ENCODE peak calls at places on chromosomes 1 and 21, in eight cellular contexts. E is CD8-positive, alpha-beta memory T cell; V is AG04450; G is aorta; J is ovary; M is cardiac muscle cell; F is heart right ventricle; R is neuronal stem cell. H is an unnamed sample. For H3K27me3, the result is how much of the 10 kb centered on the place peaks cover.

GRCh38 chr1:221430133-221430960 is 311.5 kb downstream of the DUSP10 start:
- DNase-seq in F (no peak), G (no peak), M (no peak), J (no peak), E (no peak), V (no peak), R (no peak), H (no peak)

GRCh38 chr1:30751830-30752650 is 5.5 kb downstream of the LAPTM5 start:
- DNase-seq in J (no peak), M (no peak), E (no peak), V (no peak), G (no peak), F (no peak), R (no peak), H (no peak)

GRCh38 chr21:45570071-45570470 is 27.8 kb upstream of the SLC19A1 start:
- DNase-seq in G (no peak), R (no peak), F (no peak), M (no peak), J (no peak), V (no peak), E (no peak), H (no peak)

GRCh38 chr1:96233422-96233821 is 488.2 kb upstream of the PTBP2 start:
- DNase-seq in G (no peak), F (no peak), M (no peak), J (no peak), V (no peak), R (no peak), E (no peak), H (no peak)

GRCh38 chr1:29485096-29485925 is 249.0 kb downstream of the PTPRU start:
- DNase-seq in V (no peak), E (no peak), M (no peak), G (no peak), F (no peak), R (no peak), J (no peak), H (no peak)

GRCh38 chr1:199087081-199087614 is 448.3 kb downstream of the PTPRC start:
- DNase-seq in R (no peak), M (no peak), V (no peak), F (no peak), G (no peak), E (no peak), J (no peak), H (no peak)

GRCh38 chr1:116365353-116365780 is 7.7 kb upstream of the ATP1A1 start:
- DNase-seq in G (no peak), F (no peak), E (no peak), M (peak), R (no peak), V (no peak), J (no peak), H (no peak)

GRCh38 chr1:31861346-31861745 is 45.5 kb upstream of the SPOCD1 start:
- DNase-seq in V (no peak), E (no peak), M (no peak), G (no peak), R (no peak), J (no peak), F (no peak), H (no peak)

GRCh38 chr1:180175806-180176205 is 21.1 kb downstream of the QSOX1 start:
- DNase-seq in M (no peak), J (no peak), E (no peak), G (peak), F (peak), V (no peak), R (no peak), H (no peak)

GRCh38 chr1:3895279-3895950 is 4.7 kb downstream of the C1orf174 start:
- DNase-seq in M (no peak), F (no peak), R (no peak), J (no peak), E (peak), V (no peak), G (peak), H (no peak)

GRCh38 chr1:204074274-204075115 is 1.6 kb downstream of the SOX13 start:
- DNase-seq in V (no peak), M (peak), G (peak), E (no peak), J (peak), F (peak), R (peak), H (no peak)

GRCh38 chr1:6280761-6281451 is 20.0 kb upstream of the GPR153 start:
- DNase-seq in F (no peak), J (no peak), R (no peak), M (peak), V (no peak), G (no peak), E (no peak), H (no peak)

GRCh38 chr1:114153621-114154145 is at the start of gene SYT6:
- DNase-seq in R (no peak), E (no peak), M (no peak), F (no peak), J (no peak), V (no peak), G (no peak), H (no peak)
- H3K27me3 ChIP-seq in R (under half), E (under half), M (half or more), F (half or more), J (under half), V (half or more), G (under half), H (under half)

GRCh38 chr1:241679404-241679803 is 27.3 kb downstream of the WDR64 start:
- DNase-seq in M (no peak), R (no peak), E (no peak), J (no peak), F (no peak), G (no peak), V (no peak), H (no peak)

GRCh38 chr1:241677171-241677570 is 25.1 kb downstream of the WDR64 start:
- DNase-seq in G (no peak), E (no peak), F (no peak), V (no peak), R (no peak), M (no peak), J (no peak), H (no peak)

GRCh38 chr1:241675983-241676382 is 23.9 kb downstream of the WDR64 start:
- DNase-seq in M (no peak), R (no peak), V (no peak), E (no peak), G (no peak), F (no peak), J (no peak), H (no peak)

GRCh38 chr1:241672301-241672700 is 20.2 kb downstream of the WDR64 start:
- DNase-seq in M (no peak), R (no peak), J (no peak), F (no peak), E (no peak), G (no peak), V (no peak), H (no peak)

DNA sequence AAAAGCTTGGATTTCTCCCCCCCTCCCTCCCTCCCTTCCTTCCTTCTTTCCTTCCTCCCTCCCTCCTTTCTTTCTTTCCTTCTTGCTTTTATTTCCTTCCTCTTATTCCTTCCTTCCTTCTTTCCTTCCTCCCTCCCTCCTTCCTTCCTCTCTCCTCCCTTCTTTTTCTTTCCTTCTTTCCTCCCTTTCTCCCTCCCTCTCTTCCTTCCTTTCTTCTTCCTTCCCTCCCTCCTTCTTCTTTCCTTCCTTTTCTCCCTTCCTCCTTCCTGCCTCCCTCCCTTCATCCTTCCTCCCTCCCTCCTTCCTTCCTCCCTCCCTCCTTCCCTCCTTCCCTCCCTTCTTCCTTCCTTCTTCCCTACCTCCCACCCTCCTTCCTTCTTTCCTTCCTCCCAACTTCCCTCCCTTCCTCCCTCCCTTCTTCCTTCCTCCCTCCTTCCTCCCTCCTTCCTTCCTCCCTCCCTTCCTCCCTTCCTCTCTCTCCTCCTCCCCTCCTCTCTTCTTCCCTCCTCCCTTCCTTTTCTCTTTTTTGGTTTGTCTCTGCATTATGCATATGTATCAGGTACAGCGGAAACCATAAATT is 22.8 kb downstream of the WDR64 start:
- DNase-seq in E (no peak), J (no peak), M (no peak), V (no peak), G (no peak), F (no peak), R (no peak), H (no peak)
- H3K27ac ChIP-seq in E (no peak), J (no peak), M (no peak), V (no peak), G (no peak), F (no peak), R (no peak), H (no peak)

GRCh38 chr21:35311985-35312384 is 262.9 kb upstream of the RUNX1 start:
- DNase-seq in V (no peak), F (no peak), M (no peak), E (no peak), R (no peak), G (no peak), J (no peak), H (no peak)

GRCh38 chr21:35314896-35315582 is 265.9 kb upstream of the RUNX1 start:
- DNase-seq in V (no peak), J (no peak), G (no peak), M (peak), R (no peak), E (no peak), F (no peak), H (no peak)

DNA sequence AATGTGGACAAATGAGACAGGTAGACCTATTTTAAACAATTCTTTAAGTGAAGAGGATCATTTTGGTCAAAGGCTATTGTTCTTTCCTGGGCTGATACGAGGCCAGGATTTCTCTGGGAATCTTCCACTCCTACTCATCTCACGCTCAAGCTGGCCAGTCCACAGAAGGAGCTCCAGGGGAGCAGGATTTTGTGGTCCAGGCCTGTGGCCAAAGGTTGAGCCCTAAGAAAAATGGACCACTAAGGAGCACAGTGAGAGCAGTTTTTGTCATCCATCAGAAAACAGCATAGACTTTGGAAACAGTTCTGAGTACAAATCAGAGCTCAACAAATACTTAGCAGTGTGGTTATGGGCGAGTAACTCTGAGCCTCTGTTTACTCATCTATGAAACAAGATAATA is 260.2 kb upstream of the RUNX1 start:
- DNase-seq in F (no peak), G (no peak), V (no peak), E (no peak), M (peak), J (no peak), R (no peak), H (no peak)
- H3K27me3 ChIP-seq in F (under half), G (under half), V (under half), E (under half), M (under half), J (under half), R (under half), H (under half)

GRCh38 chr1:245154429-245155185 is at the start of gene KIF26B:
- DNase-seq in V (no peak), F (peak), G (no peak), J (no peak), E (no peak), R (peak), M (peak), H (no peak)
- H3K27ac ChIP-seq in V (peak), F (no peak), G (no peak), J (no peak), E (no peak), R (no peak), M (peak), H (no peak)

GRCh38 chr1:205582046-205582445 is 49.8 kb downstream of the ELK4 start:
- DNase-seq in V (no peak), M (no peak), G (no peak), J (no peak), F (no peak), R (no peak), E (no peak), H (no peak)

GRCh38 chr1:205580140-205580922 is 51.5 kb downstream of the ELK4 start:
- DNase-seq in E (no peak), M (no peak), G (no peak), V (no peak), J (no peak), F (no peak), R (no peak), H (no peak)

GRCh38 chr1:205580923-205581180 is 51.0 kb downstream of the ELK4 start:
- DNase-seq in R (no peak), E (no peak), J (no peak), F (no peak), M (no peak), G (no peak), V (no peak), H (no peak)

GRCh38 chr1:205582471-205583291 is 49.1 kb downstream of the ELK4 start:
- DNase-seq in V (no peak), G (no peak), E (no peak), M (no peak), J (peak), R (no peak), F (peak), H (no peak)

DNA sequence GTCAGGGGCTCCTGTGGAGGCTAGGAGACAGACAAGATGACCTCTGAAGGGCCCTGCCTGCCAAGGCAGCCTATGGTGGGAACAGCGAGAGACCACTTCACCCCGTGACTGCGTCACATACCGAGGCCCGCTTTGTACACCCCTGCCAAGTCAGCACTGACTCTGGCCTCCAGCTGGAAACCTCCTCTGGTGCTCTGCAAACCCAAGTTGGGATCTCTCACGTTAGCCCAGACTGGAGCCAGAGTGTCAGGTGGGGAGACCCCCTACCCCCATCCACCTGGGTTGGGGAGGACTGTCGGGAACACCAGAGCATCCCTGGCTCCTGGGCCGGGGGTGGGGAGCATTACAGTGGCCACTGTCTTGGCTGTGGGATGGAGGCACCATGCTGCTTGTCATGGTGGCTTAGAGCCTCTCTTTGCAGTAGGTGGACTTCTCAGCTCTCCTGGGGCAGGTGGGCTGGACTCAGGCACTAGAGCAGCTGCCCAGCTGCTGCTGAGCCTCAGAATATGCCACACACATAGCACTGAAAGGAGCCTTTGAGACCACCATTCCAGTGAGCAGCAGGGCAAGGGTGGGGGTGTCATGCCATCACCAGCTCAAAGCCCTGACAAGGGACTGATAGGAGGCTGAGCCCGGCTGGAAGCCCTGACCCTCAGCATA is 50.4 kb downstream of the ELK4 start:
- DNase-seq in R (no peak), V (no peak), J (no peak), G (no peak), M (no peak), F (no peak), E (no peak), H (no peak)
- H3K27me3 ChIP-seq in R (under half), V (under half), J (under half), G (under half), M (under half), F (under half), E (under half), H (under half)

H was measured in breast epithelium.